ENCODE peak calls at places on chromosomes 4 and X, in seven cellular contexts. S, H, F, R, Y, Z and A are unnamed samples.

GRCh38 chr4:107994894-107995293 is 5.2 kb downstream of the HADH start:
- DNase-seq in Y (no peak), Z (no peak), F (no peak), S (no peak), H (no peak), R (no peak), A (no peak)

GRCh38 chr4:164383187-164384181 is 370.4 kb upstream of the SMIM31 start:
- DNase-seq in S (no peak), F (peak), Z (no peak), H (no peak), R (peak), Y (no peak), A (no peak)

GRCh38 chrX:120736989-120737388 is 107.1 kb upstream of the C1GALT1C1 start:
- DNase-seq in H (no peak), F (no peak), R (no peak), Y (no peak), S (no peak), Z (no peak), A (no peak)

GRCh38 chr4:99587803-99588202 is 13.2 kb downstream of the MTTP start:
- DNase-seq in S (no peak), Z (no peak), F (no peak), Y (no peak), R (no peak), H (no peak), A (no peak)

GRCh38 chr4:124386163-124386562 is 326.4 kb downstream of the ANKRD50 start:
- DNase-seq in Y (no peak), R (no peak), F (no peak), Z (no peak), S (no peak), H (no peak), A (no peak)

GRCh38 chrX:13144927-13145659 is 100.7 kb upstream of the FAM9C start:
- DNase-seq in F (no peak), H (no peak), Y (no peak), Z (no peak), S (no peak), R (no peak), A (no peak)

GRCh38 chr4:180909279-180909678 is 1333.9 kb upstream of the TENM3 start:
- DNase-seq in R (peak), Z (no peak), F (no peak), Y (no peak), S (peak), H (no peak), A (no peak)

GRCh38 chr4:9996319-9997110 is 24.8 kb downstream of the SLC2A9 start:
- DNase-seq in S (no peak), H (no peak), Y (no peak), Z (no peak), R (no peak), F (no peak), A (no peak)

GRCh38 chrX:106730385-106730784 is 3.9 kb downstream of the RNF128 start:
- DNase-seq in H (no peak), S (no peak), Y (peak), R (no peak), Z (no peak), F (no peak), A (no peak)

GRCh38 chr4:40608628-40609027 is 21.0 kb downstream of the RBM47 start:
- DNase-seq in Y (no peak), F (no peak), Z (no peak), R (no peak), S (no peak), H (no peak), A (no peak)

GRCh38 chrX:39974228-39974627 is 123.5 kb downstream of the BCOR start:
- DNase-seq in S (no peak), R (no peak), Z (no peak), H (no peak), Y (peak), F (no peak), A (no peak)

GRCh38 chr4:5203309-5203708 is 152.0 kb downstream of the STK32B start:
- DNase-seq in Z (no peak), S (no peak), H (no peak), Y (no peak), R (no peak), F (no peak), A (no peak)

GRCh38 chr4:8560265-8561047 is 19.7 kb upstream of the GPR78 start:
- DNase-seq in S (no peak), H (no peak), Z (no peak), F (no peak), R (no peak), Y (no peak), A (no peak)

GRCh38 chrX:56761167-56761566 is 32.1 kb downstream of the NBDY start:
- DNase-seq in H (no peak), F (no peak), S (no peak), Y (no peak), R (no peak), Z (no peak), A (no peak)

GRCh38 chr4:39933689-39934590 is 43.8 kb downstream of the PDS5A start:
- DNase-seq in R (no peak), Z (no peak), Y (no peak), F (no peak), H (no peak), S (no peak), A (no peak)

GRCh38 chr4:8081621-8082516 is 76.7 kb downstream of the ABLIM2 start:
- DNase-seq in Z (no peak), S (no peak), Y (no peak), R (no peak), H (no peak), F (no peak), A (no peak)

GRCh38 chrX:25427873-25428555 is 412.2 kb upstream of the ARX start:
- DNase-seq in Z (no peak), H (no peak), R (peak), Y (no peak), S (no peak), F (no peak), A (no peak)

GRCh38 chrX:56232221-56233082 is at the start of gene KLF8:
- DNase-seq in H (no peak), F (no peak), Z (peak), S (peak), Y (no peak), R (peak), A (peak)

DNA sequence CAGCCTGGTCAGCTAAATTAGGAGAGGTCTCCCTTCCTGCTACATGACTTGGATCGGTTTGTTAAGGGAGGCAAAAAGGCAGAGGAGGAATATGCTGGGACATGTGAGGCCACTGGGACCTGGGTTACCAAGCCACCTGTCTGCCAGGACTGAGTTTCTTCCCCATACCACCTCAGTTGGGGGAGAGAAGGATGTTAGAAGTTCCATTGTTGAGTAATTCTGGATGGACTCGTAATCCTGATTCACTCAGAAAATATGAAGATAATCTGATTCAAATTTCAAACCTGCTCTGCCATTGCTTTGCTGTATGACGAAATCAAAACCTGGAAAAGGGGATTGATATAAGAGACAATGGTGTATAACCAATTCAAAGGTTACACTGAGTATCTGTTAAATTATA is 97.4 kb upstream of the S100G start:
- DNase-seq in S (no peak), H (no peak), Z (no peak), F (no peak), R (no peak), Y (no peak), A (no peak)
- TF ChIP-seq JUND in S (no peak), H (no peak), Z (no peak), F (peak), R (no peak), Y (no peak), A (no peak)

GRCh38 chrX:74284391-74284952 is 19.5 kb upstream of the ZCCHC13 start:
- DNase-seq in F (no peak), R (no peak), Z (no peak), S (no peak), H (no peak), Y (no peak), A (no peak)

GRCh38 chrX:74277846-74278245 is 26.1 kb upstream of the ZCCHC13 start:
- DNase-seq in R (no peak), H (no peak), Y (no peak), S (no peak), Z (no peak), F (no peak), A (no peak)

GRCh38 chrX:74277320-74277719 is 26.7 kb upstream of the ZCCHC13 start:
- DNase-seq in R (no peak), Z (no peak), H (no peak), S (no peak), Y (no peak), F (no peak), A (no peak)

GRCh38 chrX:74280759-74281158 is 23.2 kb upstream of the ZCCHC13 start:
- DNase-seq in Z (no peak), H (no peak), R (no peak), F (no peak), S (no peak), Y (no peak), A (no peak)
- TF ChIP-seq JUND in Z (no peak), H (no peak), R (no peak), F (no peak), S (no peak), Y (no peak), A (no peak)

GRCh38 chr4:98516441-98517323 is 141.7 kb downstream of the TSPAN5 start:
- DNase-seq in R (no peak), H (no peak), S (no peak), Z (no peak), F (no peak), Y (no peak), A (no peak)
- TF ChIP-seq JUND in R (no peak), H (no peak), S (no peak), Z (no peak), F (no peak), Y (no peak), A (no peak)

GRCh38 chrX:110056419-110056818 is 53.5 kb downstream of the TMEM164 start:
- DNase-seq in Y (no peak), R (no peak), S (no peak), F (no peak), Z (no peak), H (no peak), A (no peak)
- TF ChIP-seq JUND in Y (no peak), R (no peak), S (no peak), F (no peak), Z (no peak), H (no peak), A (no peak)

GRCh38 chr4:3675251-3676115 is 90.7 kb upstream of the ADRA2C start:
- DNase-seq in Y (no peak), S (peak), H (no peak), R (no peak), F (no peak), Z (no peak), A (no peak)

GRCh38 chr4:3679071-3679825 is 86.9 kb upstream of the ADRA2C start:
- DNase-seq in S (no peak), Z (no peak), R (no peak), F (no peak), Y (no peak), H (no peak), A (no peak)

GRCh38 chr4:3676196-3676595 is 90.0 kb upstream of the ADRA2C start:
- DNase-seq in Z (no peak), S (no peak), F (no peak), Y (no peak), R (no peak), H (no peak), A (no peak)

GRCh38 chr4:3676907-3677495 is 89.2 kb upstream of the ADRA2C start:
- DNase-seq in H (no peak), R (no peak), F (no peak), Y (no peak), S (no peak), Z (no peak), A (no peak)

GRCh38 chr4:3677671-3678070 is 88.5 kb upstream of the ADRA2C start:
- DNase-seq in Y (no peak), S (no peak), H (no peak), R (no peak), F (no peak), Z (no peak), A (no peak)
- TF ChIP-seq JUND in Y (no peak), S (no peak), H (no peak), R (no peak), F (no peak), Z (no peak), A (no peak)

GRCh38 chr4:55444822-55445221 is 49.1 kb downstream of the TMEM165 start:
- DNase-seq in Z (no peak), S (peak), R (no peak), H (no peak), F (no peak), Y (peak), A (peak)

GRCh38 chr4:55447108-55447708 is 51.5 kb downstream of the TMEM165 start:
- DNase-seq in F (no peak), Y (no peak), H (no peak), Z (no peak), S (no peak), R (no peak), A (no peak)

GRCh38 chr4:55445921-55446577 is 50.3 kb downstream of the TMEM165 start:
- DNase-seq in Z (no peak), H (no peak), F (no peak), Y (no peak), S (no peak), R (no peak), A (no peak)

GRCh38 chr4:55447826-55448225 is 52.1 kb downstream of the TMEM165 start:
- DNase-seq in S (no peak), R (no peak), Z (no peak), H (no peak), F (no peak), Y (no peak), A (no peak)

GRCh38 chr4:55446578-55446922 is 50.8 kb downstream of the TMEM165 start:
- DNase-seq in Z (no peak), H (no peak), R (no peak), Y (no peak), S (no peak), F (no peak), A (no peak)
- TF ChIP-seq JUND in Z (no peak), H (no peak), R (no peak), Y (no peak), S (no peak), F (no peak), A (no peak)

GRCh38 chr4:15882675-15883086 is 55.9 kb downstream of the FGFBP1 start:
- DNase-seq in Z (peak), Y (peak), H (peak), R (peak), S (peak), F (peak), A (peak)
- TF ChIP-seq JUND in Z (no peak), Y (no peak), H (no peak), R (no peak), S (no peak), F (no peak), A (no peak)

GRCh38 chrX:103092942-103093341 is at the start of gene NXF3:
- DNase-seq in H (no peak), Z (no peak), F (no peak), R (no peak), Y (no peak), S (no peak), A (no peak)
- TF ChIP-seq JUND in H (no peak), Z (no peak), F (no peak), R (no peak), Y (no peak), S (no peak), A (no peak)